ENCODE peak calls at places on chromosomes 2 and 18, in four cellular contexts. One of them, this sample, is unnamed.

GRCh38 chr2:2573658-2574293 is 242.7 kb upstream of the MYT1L start:
- DNase-seq in NCI-H69: peak; percentile 10
- DNase-seq in kidney glomerular epithelial cell: no peak
- DNase-seq in HFF-Myc: no peak
- DNase-seq in this sample: no peak

GRCh38 chr18:34493099-34493544 is 217.0 kb upstream of the DTNA start:
- DNase-seq in NCI-H69: peak; percentile 99
- DNase-seq in kidney glomerular epithelial cell: peak; percentile 87
- DNase-seq in HFF-Myc: peak; percentile 1
- DNase-seq in this sample: peak; percentile 67

GRCh38 chr2:121075006-121075545 is 209.9 kb downstream of the TFCP2L1 start:
- DNase-seq in kidney glomerular epithelial cell: peak; percentile 96
- DNase-seq in HFF-Myc: peak; percentile 90
- DNase-seq in NCI-H69: peak; percentile 84
- DNase-seq in this sample: peak; percentile 96

GRCh38 chr2:238518127-238518827 is 91.5 kb downstream of the ASB1 start:
- DNase-seq in NCI-H69: no peak
- DNase-seq in HFF-Myc: peak; percentile 91
- DNase-seq in kidney glomerular epithelial cell: no peak
- DNase-seq in this sample: no peak

GRCh38 chr2:211241891-211242290 is 685.5 kb downstream of the CPS1 start:
- DNase-seq in HFF-Myc: no peak
- DNase-seq in NCI-H69: no peak
- DNase-seq in kidney glomerular epithelial cell: no peak
- DNase-seq in this sample: no peak

GRCh38 chr18:47983946-47984345 is 53.5 kb upstream of the SMAD2 start:
- DNase-seq in kidney glomerular epithelial cell: no peak
- DNase-seq in NCI-H69: peak; percentile 41
- DNase-seq in HFF-Myc: no peak
- DNase-seq in this sample: peak; percentile 92

GRCh38 chr18:3211236-3211992 is 8.4 kb downstream of the MYOM1 start:
- DNase-seq in NCI-H69: peak; percentile 31
- DNase-seq in kidney glomerular epithelial cell: peak; percentile 14
- DNase-seq in HFF-Myc: no peak
- DNase-seq in this sample: no peak

GRCh38 chr2:63023444-63023843 is 27.2 kb upstream of the OTX1 start:
- DNase-seq in HFF-Myc: peak; percentile 22
- DNase-seq in kidney glomerular epithelial cell: peak; percentile 10
- DNase-seq in NCI-H69: peak; percentile 60
- DNase-seq in this sample: peak; percentile 82

GRCh38 chr2:26068602-26069298 is 34.9 kb downstream of the RAB10 start:
- DNase-seq in HFF-Myc: peak; percentile 79
- DNase-seq in NCI-H69: peak; percentile 26
- DNase-seq in kidney glomerular epithelial cell: peak; percentile 60
- DNase-seq in this sample: peak; percentile 89

This sample was measured in NCI-H82.